ENCODE peak calls at places on chromosomes 11 and 22, in five cellular contexts. C, S, E, V and Q are unnamed samples. For H3K27me3 and H3K4me1, the result is how much of the 10 kb centered on the place peaks cover.

GRCh38 chr11:118144301-118144701 is 8.3 kb downstream of the SCN4B start:
- DNase-seq in S (no peak), E (no peak), V (no peak), C (no peak), Q (no peak)

GRCh38 chr11:75667268-75667830 is 1.5 kb downstream of the MAP6 start:
- DNase-seq in E (no peak), C (no peak), V (no peak), S (no peak), Q (no peak)

GRCh38 chr11:105367129-105367528 is 227.6 kb upstream of the CARD18 start:
- DNase-seq in V (no peak), C (peak), S (no peak), E (no peak), Q (no peak)

GRCh38 chr11:44818110-44818509 is 91.3 kb downstream of the TSPAN18 start:
- DNase-seq in V (no peak), E (no peak), S (no peak), C (no peak), Q (no peak)

GRCh38 chr11:6297831-6298230 is 22.5 kb downstream of the CAVIN3 start:
- DNase-seq in E (no peak), S (no peak), C (no peak), V (no peak), Q (no peak)

GRCh38 chr11:26537341-26537740 is 34.7 kb downstream of the MUC15 start:
- DNase-seq in E (no peak), V (no peak), C (no peak), S (no peak), Q (no peak)

GRCh38 chr11:134097146-134097545 is 28.3 kb downstream of the JAM3 start:
- DNase-seq in V (no peak), C (no peak), E (no peak), S (no peak), Q (no peak)

GRCh38 chr11:109432105-109432504 is 10.1 kb downstream of the C11orf87 start:
- DNase-seq in V (no peak), S (no peak), C (no peak), E (no peak), Q (no peak)

GRCh38 chr11:71446150-71446549 is 2.0 kb downstream of the DHCR7 start:
- DNase-seq in C (no peak), V (no peak), S (no peak), E (no peak), Q (no peak)

GRCh38 chr11:118162846-118163245 is 10.2 kb upstream of the SCN4B start:
- DNase-seq in E (no peak), C (no peak), S (no peak), V (no peak), Q (no peak)

GRCh38 chr11:27697679-27698275 is 2.5 kb downstream of the BDNF start:
- DNase-seq in E (no peak), V (no peak), S (no peak), C (no peak), Q (no peak)

GRCh38 chr11:111399187-111400031 is 20.3 kb upstream of the POU2AF1 start:
- DNase-seq in V (no peak), S (no peak), E (no peak), C (no peak), Q (no peak)

GRCh38 chr11:12174145-12175143 is 64.1 kb downstream of the MICAL2 start:
- DNase-seq in E (no peak), C (peak), S (peak), V (no peak), Q (no peak)

GRCh38 chr11:76644591-76644990 is 26.0 kb downstream of the LRRC32 start:
- DNase-seq in V (no peak), S (no peak), C (peak), E (no peak), Q (no peak)

GRCh38 chr11:74669311-74670160 is 61.7 kb downstream of the CHRDL2 start:
- DNase-seq in C (no peak), S (no peak), E (no peak), V (no peak), Q (no peak)

GRCh38 chr11:102139081-102139498 is 28.8 kb downstream of the YAP1 start:
- DNase-seq in V (no peak), S (no peak), C (peak), E (no peak), Q (no peak)

GRCh38 chr11:1650918-1651262 is 21.3 kb downstream of the KRTAP5-5 start:
- DNase-seq in C (peak), E (no peak), S (no peak), V (no peak), Q (no peak)

GRCh38 chr11:7252683-7253213 is 1.0 kb downstream of the SYT9 start:
- DNase-seq in S (no peak), C (no peak), E (no peak), V (no peak), Q (no peak)

GRCh38 chr11:94768602-94769511 is 701 bp downstream of the AMOTL1 start:
- DNase-seq in C (peak), S (peak), E (no peak), V (no peak), Q (no peak)

GRCh38 chr11:61028135-61028729 is 56.8 kb downstream of the CD6 start:
- DNase-seq in S (no peak), V (no peak), C (no peak), E (no peak), Q (no peak)

GRCh38 chr11:112498701-112499100 is 238.0 kb upstream of the PLET1 start:
- DNase-seq in C (peak), S (no peak), V (no peak), E (no peak), Q (no peak)

GRCh38 chr11:34124885-34125668 is 19.6 kb downstream of the NAT10 start:
- DNase-seq in E (no peak), S (no peak), C (no peak), V (no peak), Q (no peak)

GRCh38 chr11:121930004-121930965 is 185.7 kb downstream of the BLID start:
- DNase-seq in C (no peak), S (no peak), V (no peak), E (no peak), Q (no peak)

GRCh38 chr11:10674440-10674855 is 19.1 kb downstream of the IRAG1 start:
- DNase-seq in C (no peak), E (peak), S (no peak), V (no peak), Q (no peak)

GRCh38 chr11:26186389-26186788 is 145.5 kb upstream of the ANO3 start:
- DNase-seq in E (no peak), V (no peak), C (no peak), S (no peak), Q (no peak)

GRCh38 chr11:57585301-57585700 is 12.2 kb upstream of the SERPING1 start:
- DNase-seq in S (peak), C (no peak), E (no peak), V (no peak), Q (no peak)

GRCh38 chr11:27018902-27019544 is 21.6 kb upstream of the BBOX1 start:
- DNase-seq in E (no peak), S (no peak), C (no peak), V (no peak), Q (no peak)

GRCh38 chr22:20520093-20520511 is 12.7 kb downstream of the MED15 start:
- DNase-seq in V (no peak), E (no peak), C (no peak), S (no peak), Q (no peak)

GRCh38 chr11:60396382-60396781 is at the start of gene MS4A14:
- DNase-seq in E (no peak), V (no peak), S (no peak), C (no peak), Q (no peak)

GRCh38 chr22:36725366-36726006 is 21.9 kb upstream of the CACNG2 start:
- DNase-seq in S (no peak), V (no peak), C (no peak), E (no peak), Q (no peak)

GRCh38 chr11:74010306-74010981 is 1.6 kb upstream of the UCP3 start:
- DNase-seq in S (no peak), V (no peak), C (no peak), E (no peak), Q (no peak)

GRCh38 chr11:120208777-120209176 is 2.1 kb upstream of the OAF start:
- DNase-seq in S (no peak), V (no peak), C (peak), E (peak), Q (no peak)

GRCh38 chr11:65210748-65211147 is 29.0 kb downstream of the CAPN1 start:
- DNase-seq in C (no peak), E (no peak), S (no peak), V (no peak), Q (no peak)

GRCh38 chr11:1882265-1883238 is 9.1 kb downstream of the PRR33 start:
- DNase-seq in C (peak), E (peak), V (peak), S (peak), Q (peak)

GRCh38 chr11:73245461-73245860 is 26.7 kb upstream of the P2RY6 start:
- DNase-seq in C (no peak), E (no peak), V (no peak), S (no peak), Q (no peak)

GRCh38 chr11:78920329-78920728 is 345.7 kb upstream of the NARS2 start:
- DNase-seq in E (no peak), C (no peak), V (no peak), S (no peak), Q (no peak)

GRCh38 chr11:78914503-78914902 is 339.8 kb upstream of the NARS2 start:
- DNase-seq in C (no peak), S (no peak), E (no peak), V (no peak), Q (no peak)

GRCh38 chr11:78921517-78921916 is 346.9 kb upstream of the NARS2 start:
- DNase-seq in S (no peak), C (no peak), V (no peak), E (no peak), Q (no peak)

GRCh38 chr11:78912778-78913177 is 338.1 kb upstream of the NARS2 start:
- DNase-seq in C (no peak), E (no peak), V (no peak), S (no peak), Q (no peak)

DNA sequence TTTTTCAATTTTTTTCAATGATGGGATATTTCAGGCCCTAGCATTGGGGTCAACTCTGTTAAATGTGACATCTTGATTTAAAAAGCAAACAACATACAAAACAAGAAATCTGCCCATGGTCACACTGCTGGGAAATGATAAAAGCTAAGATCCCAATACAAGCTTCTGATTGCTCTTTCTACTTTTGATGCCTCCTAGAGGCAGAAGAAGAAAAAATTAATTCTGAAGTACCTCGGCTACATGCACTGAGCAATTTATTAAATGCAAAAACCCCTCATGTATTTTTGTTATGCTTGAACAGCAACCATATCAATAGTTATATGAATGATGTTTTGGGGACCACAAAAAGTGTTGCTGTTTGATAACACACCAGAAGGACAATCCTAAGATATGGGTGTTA is 342.1 kb upstream of the NARS2 start:
- DNase-seq in V (no peak), E (no peak), S (no peak), C (no peak), Q (no peak)
- TF ChIP-seq CTCF in V (peak), E (no peak), S (peak), C (peak), Q (peak)

GRCh38 chr22:22387386-22387736 is 121.2 kb downstream of the ZNF280B start:
- DNase-seq in S (no peak), C (no peak), E (no peak), V (no peak), Q (no peak)
- H3K27me3 ChIP-seq in S (under half), C (under half), E (under half), V (half or more), Q (under half)

DNA sequence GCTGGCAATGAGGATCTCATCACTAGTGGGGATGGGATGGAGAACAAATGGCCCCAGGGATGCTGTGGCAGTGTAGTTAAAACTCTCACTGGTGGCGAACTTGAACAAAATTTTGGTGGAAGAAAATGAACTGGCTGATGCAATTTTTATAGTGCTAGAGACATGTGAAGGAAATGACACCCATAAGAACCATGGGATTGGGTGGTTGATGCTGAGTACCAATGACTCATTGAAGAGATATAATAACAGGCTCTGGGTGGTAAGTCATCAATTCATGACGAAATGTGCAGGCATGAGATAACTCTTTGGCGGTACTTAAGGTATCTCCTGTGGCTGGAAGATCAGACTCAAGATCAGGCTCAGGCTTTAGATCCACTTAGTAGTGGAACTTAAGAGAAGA is 172.9 kb upstream of the DDI1 start:
- DNase-seq in V (no peak), E (no peak), C (peak), S (no peak), Q (no peak)
- H3K4me1 ChIP-seq in V (under half), E (under half), C (under half), S (under half), Q (under half)

GRCh38 chr11:114196994-114197702 is 99.1 kb upstream of the NNMT start:
- DNase-seq in C (no peak), S (no peak), E (no peak), V (no peak), Q (no peak)

GRCh38 chr11:114199051-114199450 is 97.1 kb upstream of the NNMT start:
- DNase-seq in C (no peak), V (no peak), E (no peak), S (no peak), Q (no peak)

GRCh38 chr11:114200351-114200750 is 95.8 kb upstream of the NNMT start:
- DNase-seq in V (no peak), S (no peak), E (no peak), C (no peak), Q (no peak)

GRCh38 chr11:114195981-114196731 is 100.0 kb upstream of the NNMT start:
- DNase-seq in S (no peak), E (no peak), V (no peak), C (peak), Q (no peak)

GRCh38 chr11:114197799-114198500 is 98.2 kb upstream of the NNMT start:
- DNase-seq in S (no peak), E (peak), V (no peak), C (peak), Q (no peak)
- TF ChIP-seq CTCF in S (no peak), E (no peak), V (no peak), C (no peak), Q (no peak)

GRCh38 chr22:44288951-44289350 is 23.8 kb downstream of the SHISAL1 start:
- DNase-seq in E (no peak), V (no peak), C (no peak), S (no peak), Q (no peak)
- H3K27me3 ChIP-seq in E (under half), V (under half), C (under half), S (half or more), Q (under half)